ENCODE peak calls at places on chromosome 14, in nine cellular contexts. B is psoas muscle, Y is left ventricle myocardium inferior, X is GM06990, L is transverse colon, G is HCT116, C is cardiac fibroblast, A is spleen, N is nephron progenitor cell. Z is an unnamed sample.

GRCh38 chr14:92747701-92748258 is 647 bp downstream of the LGMN start:
- DNase-seq in Y (no peak), N (no peak), L (peak), G (no peak), A (no peak), C (peak), B (no peak), X (no peak), Z (no peak)

GRCh38 chr14:65321370-65321875 is 91.1 kb upstream of the FUT8 start:
- DNase-seq in G (no peak), C (no peak), A (no peak), Y (no peak), L (no peak), X (peak), N (no peak), B (no peak), Z (no peak)

GRCh38 chr14:104882325-104882973 is 17.4 kb downstream of the CEP170B start:
- DNase-seq in L (peak), B (peak), A (peak), C (no peak), X (peak), N (peak), G (peak), Y (peak), Z (no peak)

GRCh38 chr14:28088125-28088524 is 678.5 kb upstream of the FOXG1 start:
- DNase-seq in N (no peak), C (no peak), G (no peak), B (no peak), X (no peak), Y (no peak), L (no peak), A (no peak), Z (no peak)

GRCh38 chr14:59739794-59740193 is 130.8 kb downstream of the RTN1 start:
- DNase-seq in A (no peak), L (no peak), C (peak), N (no peak), Y (no peak), X (no peak), B (no peak), G (no peak), Z (no peak)

GRCh38 chr14:73725116-73726024 is 11.2 kb upstream of the PNMA1 start:
- DNase-seq in G (no peak), N (no peak), C (peak), B (peak), L (no peak), X (no peak), A (no peak), Y (no peak), Z (no peak)

GRCh38 chr14:50044040-50044651 is 72.2 kb downstream of the VCPKMT start:
- DNase-seq in A (no peak), B (no peak), X (no peak), N (no peak), G (no peak), Y (no peak), L (no peak), C (peak), Z (no peak)

GRCh38 chr14:104210548-104211195 is 72.3 kb downstream of the KIF26A start:
- DNase-seq in G (no peak), L (no peak), X (no peak), C (no peak), B (peak), A (peak), N (no peak), Y (no peak), Z (no peak)

GRCh38 chr14:101098641-101099040 is 195.1 kb upstream of the RTL1 start:
- DNase-seq in A (no peak), N (no peak), L (no peak), Y (no peak), C (no peak), G (no peak), B (no peak), X (no peak), Z (no peak)

GRCh38 chr14:36588119-36588518 is 5.7 kb upstream of the NKX2-8 start:
- DNase-seq in B (no peak), L (no peak), A (no peak), N (no peak), C (no peak), G (no peak), Y (no peak), X (no peak), Z (no peak)

GRCh38 chr14:85131523-85131922 is 398.4 kb upstream of the FLRT2 start:
- DNase-seq in A (no peak), Y (no peak), C (no peak), X (no peak), B (no peak), G (no peak), L (no peak), N (no peak), Z (no peak)

GRCh38 chr14:94654071-94654974 is 42.1 kb downstream of the SERPINA3 start:
- DNase-seq in X (no peak), A (no peak), Y (no peak), B (no peak), N (no peak), G (no peak), L (peak), C (no peak), Z (no peak)

GRCh38 chr14:53147893-53148292 is 5.2 kb downstream of the DDHD1 start:
- DNase-seq in X (no peak), G (no peak), L (no peak), N (no peak), A (no peak), Y (no peak), C (no peak), B (no peak), Z (no peak)

GRCh38 chr14:92397839-92398564 is 75.0 kb downstream of the SLC24A4 start:
- DNase-seq in C (no peak), A (no peak), Y (no peak), N (no peak), G (no peak), L (no peak), B (no peak), X (no peak), Z (no peak)

GRCh38 chr14:50612795-50613194 is 52.9 kb downstream of the ATL1 start:
- DNase-seq in A (no peak), X (no peak), Y (no peak), L (no peak), N (no peak), B (no peak), G (no peak), C (no peak), Z (no peak)

GRCh38 chr14:62143235-62143634 is 381.0 kb downstream of the SNAPC1 start:
- DNase-seq in B (no peak), Y (no peak), A (no peak), X (no peak), C (peak), L (no peak), N (no peak), G (no peak), Z (no peak)

GRCh38 chr14:57834961-57835360 is 30.9 kb downstream of the SLC35F4 start:
- DNase-seq in A (no peak), B (no peak), X (no peak), C (no peak), L (no peak), N (no peak), G (no peak), Y (no peak), Z (no peak)

GRCh38 chr14:104147346-104148125 is 9.1 kb downstream of the KIF26A start:
- DNase-seq in G (no peak), A (peak), Y (peak), B (peak), L (no peak), N (peak), X (no peak), C (no peak), Z (no peak)

GRCh38 chr14:104223101-104223809 is 84.9 kb downstream of the KIF26A start:
- DNase-seq in N (peak), B (peak), C (no peak), Y (no peak), G (no peak), A (peak), X (no peak), L (peak), Z (no peak)

GRCh38 chr14:44586910-44587309 is 79.8 kb upstream of the FSCB start:
- DNase-seq in C (no peak), N (no peak), B (no peak), Y (no peak), G (no peak), L (no peak), A (no peak), X (no peak), Z (no peak)

GRCh38 chr14:102183922-102184677 is 44.4 kb downstream of the WDR20 start:
- DNase-seq in L (no peak), B (no peak), X (no peak), N (no peak), A (no peak), C (no peak), G (no peak), Y (no peak), Z (no peak)

GRCh38 chr14:61472025-61472672 is 150.8 kb downstream of the PRKCH start:
- DNase-seq in Y (peak), X (no peak), N (no peak), C (peak), B (no peak), L (no peak), G (no peak), A (peak), Z (no peak)

GRCh38 chr14:80587096-80587724 is 354.3 kb downstream of the CEP128 start:
- DNase-seq in C (peak), Y (no peak), X (peak), L (no peak), B (no peak), N (no peak), A (no peak), G (peak), Z (no peak)

GRCh38 chr14:89308232-89308959 is 108.6 kb downstream of the FOXN3 start:
- DNase-seq in N (no peak), B (no peak), X (peak), Y (no peak), G (no peak), L (no peak), C (peak), A (no peak), Z (no peak)

GRCh38 chr14:90275820-90276219 is 19.5 kb downstream of the PSMC1 start:
- DNase-seq in L (no peak), X (no peak), A (no peak), N (no peak), C (peak), B (no peak), Y (no peak), G (no peak), Z (no peak)

GRCh38 chr14:58656671-58657411 is 19.1 kb downstream of the DACT1 start:
- DNase-seq in G (no peak), X (no peak), C (no peak), Y (no peak), N (no peak), A (no peak), L (no peak), B (no peak), Z (no peak)

GRCh38 chr14:101627913-101628257 is 66.6 kb downstream of the DIO3 start:
- DNase-seq in X (no peak), N (no peak), B (no peak), A (no peak), C (no peak), Y (no peak), G (no peak), L (no peak), Z (no peak)

GRCh38 chr14:59688224-59689170 is 111.9 kb upstream of the CCDC175 start:
- DNase-seq in G (peak), N (peak), X (peak), C (peak), A (no peak), Y (no peak), B (no peak), L (peak), Z (no peak)

GRCh38 chr14:32967421-32967820 is 28.7 kb downstream of the NPAS3 start:
- DNase-seq in C (no peak), L (no peak), A (no peak), X (no peak), B (no peak), G (no peak), N (no peak), Y (no peak), Z (no peak)

GRCh38 chr14:92677087-92677668 is 71.2 kb downstream of the LGMN start:
- DNase-seq in C (no peak), N (no peak), Y (no peak), L (no peak), A (peak), B (no peak), G (no peak), X (peak), Z (no peak)

GRCh38 chr14:30706704-30707103 is 84.6 kb downstream of the SCFD1 start:
- DNase-seq in G (no peak), Y (no peak), X (no peak), N (no peak), B (no peak), A (no peak), C (no peak), L (no peak), Z (no peak)

GRCh38 chr14:68147331-68147730 is 327.8 kb downstream of the RAD51B start:
- DNase-seq in Y (no peak), A (no peak), C (peak), L (no peak), N (no peak), G (no peak), X (no peak), B (no peak), Z (no peak)

GRCh38 chr14:54191846-54192245 is 205.0 kb upstream of the CDKN3 start:
- DNase-seq in X (no peak), L (no peak), C (no peak), B (no peak), A (no peak), N (no peak), Y (no peak), G (no peak), Z (no peak)

GRCh38 chr14:91229743-91230200 is 14.7 kb downstream of the GPR68 start:
- DNase-seq in A (peak), X (peak), L (peak), G (no peak), B (no peak), C (peak), N (no peak), Y (no peak), Z (no peak)

GRCh38 chr14:70897475-70897874 is 9.8 kb upstream of the PCNX1 start:
- DNase-seq in C (peak), N (no peak), G (no peak), Y (no peak), A (no peak), B (no peak), L (no peak), X (no peak), Z (no peak)

GRCh38 chr14:39956372-39956771 is 524.1 kb upstream of the FBXO33 start:
- DNase-seq in A (no peak), X (no peak), B (no peak), Y (no peak), G (peak), N (no peak), C (no peak), L (no peak), Z (no peak)

GRCh38 chr14:33480589-33481184 is 470.2 kb downstream of the EGLN3 start:
- DNase-seq in L (no peak), G (no peak), N (no peak), A (no peak), Y (no peak), X (no peak), C (no peak), B (no peak), Z (no peak)

GRCh38 chr14:74618078-74618952 is 6.3 kb upstream of the LTBP2 start:
- DNase-seq in A (peak), B (peak), Y (no peak), N (no peak), L (peak), C (peak), X (peak), G (peak), Z (no peak)

GRCh38 chr14:99732436-99733220 is 48.5 kb downstream of the CYP46A1 start:
- DNase-seq in G (no peak), B (no peak), N (peak), A (peak), L (peak), Y (peak), C (no peak), X (no peak), Z (no peak)

GRCh38 chr14:99729991-99730875 is 46.1 kb downstream of the CYP46A1 start:
- DNase-seq in Y (peak), A (peak), G (no peak), C (peak), X (peak), B (peak), L (peak), N (peak), Z (peak)

GRCh38 chr14:99730876-99731351 is 46.8 kb downstream of the CYP46A1 start:
- DNase-seq in X (no peak), G (no peak), N (peak), B (peak), Y (peak), C (no peak), A (peak), L (no peak), Z (no peak)

GRCh38 chr14:99733221-99733550 is 49.1 kb downstream of the CYP46A1 start:
- DNase-seq in G (no peak), C (no peak), Y (no peak), A (no peak), X (no peak), B (no peak), L (no peak), N (no peak), Z (no peak)

GRCh38 chr14:99731536-99732435 is 47.7 kb downstream of the CYP46A1 start:
- DNase-seq in N (peak), L (peak), X (no peak), C (no peak), A (peak), B (no peak), Y (peak), G (no peak), Z (no peak)
- TF ChIP-seq CTCF in N (no peak), L (no peak), X (no peak), C (no peak), A (no peak), B (no peak), Y (no peak), G (no peak), Z (no peak)

GRCh38 chr14:22653012-22653621 is 9.0 kb upstream of the OR6J1 start:
- DNase-seq in B (peak), Y (peak), G (peak), N (peak), A (no peak), C (peak), L (peak), X (no peak), Z (peak)
- TF ChIP-seq CTCF in B (peak), Y (peak), G (peak), N (peak), A (peak), C (peak), L (peak), X (peak), Z (peak)

GRCh38 chr14:52015411-52016030 is 26.2 kb downstream of the RTRAF start:
- DNase-seq in B (no peak), Y (no peak), N (peak), L (no peak), G (peak), X (no peak), C (peak), A (no peak), Z (no peak)
- TF ChIP-seq CTCF in B (no peak), Y (peak), N (no peak), L (peak), G (peak), X (no peak), C (peak), A (no peak), Z (peak)

DNA sequence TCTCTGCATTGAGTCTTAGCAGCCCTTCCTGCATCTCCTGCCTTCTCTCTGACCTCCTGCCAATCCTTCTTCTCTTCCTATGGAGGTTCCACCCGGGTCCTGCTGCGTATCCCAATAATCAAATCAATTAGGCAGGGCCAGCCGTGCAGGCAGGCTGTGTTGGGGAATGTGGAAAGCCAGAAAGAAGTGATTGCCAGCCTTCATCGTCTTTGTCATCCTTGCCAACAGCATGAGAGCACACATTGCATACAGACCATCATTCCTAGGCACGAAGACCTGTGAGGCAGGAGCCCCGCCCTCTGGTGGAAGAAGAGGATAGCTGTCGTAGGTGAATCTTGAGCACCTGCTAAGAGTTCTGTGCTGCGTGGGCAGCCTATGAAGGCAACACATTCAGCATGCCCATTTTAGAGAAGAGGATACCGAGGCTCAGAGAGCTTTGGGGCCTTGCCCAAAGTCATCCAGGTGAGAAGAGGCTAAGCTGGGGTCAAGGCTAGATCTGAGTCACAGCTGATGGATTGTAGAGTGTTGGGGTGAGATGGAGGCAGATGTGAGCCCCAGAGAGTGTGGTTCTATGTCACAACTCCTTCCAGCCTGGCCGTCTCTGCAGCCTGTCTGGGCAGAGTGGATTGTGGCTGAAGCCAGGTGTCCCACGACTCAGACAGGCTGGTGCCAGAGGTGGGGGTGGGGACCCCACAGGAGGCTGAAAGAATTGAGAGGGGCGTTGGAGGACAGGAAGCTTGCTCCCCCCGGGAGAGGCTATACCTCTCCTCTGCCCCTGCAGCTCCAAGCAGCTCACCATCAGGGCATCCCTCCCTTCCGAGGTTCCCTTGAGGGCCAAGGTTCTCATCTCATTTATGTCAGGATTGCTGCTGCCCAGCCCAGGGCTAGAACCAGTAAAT is 12.7 kb downstream of the C14orf132 start:
- DNase-seq in X (no peak), B (no peak), L (no peak), A (peak), Y (no peak), N (no peak), C (no peak), G (peak), Z (no peak)
- TF ChIP-seq CTCF in X (peak), B (no peak), L (peak), A (no peak), Y (no peak), N (no peak), C (no peak), G (peak), Z (peak)

GRCh38 chr14:64220466-64220865 is 73.7 kb downstream of the ESR2 start:
- DNase-seq in N (no peak), C (no peak), B (peak), A (no peak), G (no peak), X (no peak), Y (peak), L (no peak), Z (no peak)

GRCh38 chr14:64221604-64222003 is 72.6 kb downstream of the ESR2 start:
- DNase-seq in X (no peak), C (no peak), Y (no peak), N (no peak), A (no peak), L (no peak), G (no peak), B (no peak), Z (no peak)

GRCh38 chr14:64217747-64218146 is 76.4 kb downstream of the ESR2 start:
- DNase-seq in X (no peak), Y (no peak), A (no peak), N (no peak), C (no peak), L (no peak), G (no peak), B (no peak), Z (no peak)

GRCh38 chr14:64218344-64219240 is 75.6 kb downstream of the ESR2 start:
- DNase-seq in X (no peak), A (no peak), L (no peak), G (no peak), N (no peak), C (peak), Y (peak), B (no peak), Z (no peak)

GRCh38 chr14:64220056-64220455 is 74.1 kb downstream of the ESR2 start:
- DNase-seq in X (no peak), C (no peak), Y (no peak), L (no peak), G (no peak), A (no peak), B (no peak), N (no peak), Z (no peak)
- TF ChIP-seq CTCF in X (no peak), C (no peak), Y (no peak), L (no peak), G (no peak), A (no peak), B (no peak), N (no peak), Z (no peak)

DNA sequence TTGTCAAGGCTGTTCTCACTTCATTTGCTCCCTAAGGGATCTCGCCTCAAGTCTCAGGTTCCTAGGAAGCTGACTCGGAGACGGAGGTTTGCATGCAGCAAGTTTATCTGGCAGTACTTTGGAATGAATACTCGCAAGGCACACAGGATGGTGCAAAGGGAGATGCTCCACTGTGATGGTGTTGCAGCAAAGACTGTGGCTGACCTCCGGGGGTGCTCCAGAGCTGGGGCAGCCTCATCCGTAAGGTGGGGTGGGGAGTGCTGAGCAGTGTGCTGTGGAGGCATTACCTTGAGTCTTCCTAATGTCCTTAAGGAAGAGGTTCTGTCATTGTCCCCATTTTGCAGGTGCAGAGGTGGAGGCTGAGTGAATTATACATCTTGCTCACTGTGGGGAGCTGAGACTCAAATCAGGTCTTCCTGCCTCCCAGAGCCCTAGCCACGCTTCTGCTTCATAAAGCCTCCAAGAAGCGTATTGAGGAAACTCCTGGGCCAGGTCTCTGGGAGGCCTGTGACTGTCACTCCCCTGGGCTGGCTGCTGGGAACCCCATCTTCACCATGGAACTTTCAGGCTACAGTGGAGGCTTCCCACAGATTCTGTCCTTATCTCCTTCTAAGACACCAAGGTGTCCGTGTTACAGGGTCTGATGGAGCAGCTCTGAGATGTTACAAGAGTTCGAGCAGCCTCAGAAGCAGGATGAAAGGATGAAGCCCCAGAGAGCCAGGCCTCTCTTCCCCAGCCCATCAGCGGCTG is 39.5 kb downstream of the GALNT16 start:
- DNase-seq in L (no peak), B (no peak), N (no peak), X (no peak), A (peak), G (no peak), Y (no peak), C (no peak), Z (no peak)
- TF ChIP-seq CTCF in L (no peak), B (no peak), N (peak), X (peak), A (no peak), G (peak), Y (no peak), C (peak), Z (no peak)

Z was measured in progenitor cell of endocrine pancreas.